ENCODE peak calls at places on chromosomes 4 and X, in ten cellular contexts. One of them, this sample, is unnamed. For H3K9me3, H3K4me1 and H3K36me3, the result is how much of the 10 kb centered on the place peaks cover.

GRCh38 chrX:10104958-10105658 is 51.7 kb upstream of the CLCN4 start:
- DNase-seq in Panc1: no peak
- DNase-seq in HepG2: no peak
- DNase-seq in psoas muscle: no peak
- DNase-seq in sigmoid colon: peak
- DNase-seq in uterus: no peak
- DNase-seq in effector memory CD4-positive, alpha-beta T cell: no peak
- DNase-seq in ovary: no peak
- DNase-seq in esophagus squamous epithelium: no peak
- DNase-seq in mucosa of descending colon: no peak
- DNase-seq in this sample: no peak

GRCh38 chrX:68694429-68695205 is 47.2 kb downstream of the STARD8 start:
- DNase-seq in HepG2: no peak
- DNase-seq in ovary: no peak
- DNase-seq in mucosa of descending colon: no peak
- DNase-seq in esophagus squamous epithelium: no peak
- DNase-seq in sigmoid colon: no peak
- DNase-seq in effector memory CD4-positive, alpha-beta T cell: no peak
- DNase-seq in uterus: no peak
- DNase-seq in Panc1: no peak
- DNase-seq in psoas muscle: no peak
- DNase-seq in this sample: no peak

GRCh38 chr4:78956979-78957378 is 17.7 kb upstream of the PAQR3 start:
- DNase-seq in sigmoid colon: no peak
- DNase-seq in ovary: no peak
- DNase-seq in Panc1: no peak
- DNase-seq in uterus: no peak
- DNase-seq in psoas muscle: no peak
- DNase-seq in effector memory CD4-positive, alpha-beta T cell: no peak
- DNase-seq in mucosa of descending colon: no peak
- DNase-seq in HepG2: no peak
- DNase-seq in esophagus squamous epithelium: no peak
- DNase-seq in this sample: no peak

GRCh38 chrX:34146906-34147305 is 14.8 kb upstream of the FAM47A start:
- DNase-seq in mucosa of descending colon: no peak
- DNase-seq in ovary: no peak
- DNase-seq in Panc1: no peak
- DNase-seq in esophagus squamous epithelium: no peak
- DNase-seq in sigmoid colon: no peak
- DNase-seq in psoas muscle: no peak
- DNase-seq in effector memory CD4-positive, alpha-beta T cell: no peak
- DNase-seq in uterus: no peak
- DNase-seq in HepG2: no peak
- DNase-seq in this sample: no peak

GRCh38 chr4:150337709-150338108 is 244.2 kb upstream of the MAB21L2 start:
- DNase-seq in HepG2: no peak
- DNase-seq in mucosa of descending colon: no peak
- DNase-seq in Panc1: no peak
- DNase-seq in effector memory CD4-positive, alpha-beta T cell: no peak
- DNase-seq in ovary: no peak
- DNase-seq in esophagus squamous epithelium: no peak
- DNase-seq in sigmoid colon: no peak
- DNase-seq in psoas muscle: no peak
- DNase-seq in uterus: no peak
- DNase-seq in this sample: no peak

GRCh38 chrX:65928522-65928921 is 111.4 kb downstream of the VSIG4 start:
- DNase-seq in psoas muscle: no peak
- DNase-seq in esophagus squamous epithelium: no peak
- DNase-seq in uterus: no peak
- DNase-seq in Panc1: no peak
- DNase-seq in HepG2: no peak
- DNase-seq in mucosa of descending colon: no peak
- DNase-seq in ovary: no peak
- DNase-seq in effector memory CD4-positive, alpha-beta T cell: no peak
- DNase-seq in sigmoid colon: no peak
- DNase-seq in this sample: no peak

GRCh38 chrX:16708016-16708415 is 4.5 kb downstream of the CTPS2 start:
- DNase-seq in esophagus squamous epithelium: no peak
- DNase-seq in effector memory CD4-positive, alpha-beta T cell: no peak
- DNase-seq in uterus: no peak
- DNase-seq in Panc1: no peak
- DNase-seq in HepG2: no peak
- DNase-seq in mucosa of descending colon: no peak
- DNase-seq in sigmoid colon: no peak
- DNase-seq in psoas muscle: no peak
- DNase-seq in ovary: no peak
- DNase-seq in this sample: no peak

GRCh38 chr4:9970399-9971011 is 50.8 kb downstream of the SLC2A9 start:
- DNase-seq in psoas muscle: no peak
- DNase-seq in effector memory CD4-positive, alpha-beta T cell: no peak
- DNase-seq in ovary: no peak
- DNase-seq in uterus: no peak
- DNase-seq in esophagus squamous epithelium: no peak
- DNase-seq in HepG2: no peak
- DNase-seq in sigmoid colon: no peak
- DNase-seq in Panc1: no peak
- DNase-seq in mucosa of descending colon: no peak
- DNase-seq in this sample: no peak

GRCh38 chr4:101458914-101459313 is 111.6 kb upstream of the PPP3CA start:
- DNase-seq in Panc1: no peak
- DNase-seq in ovary: no peak
- DNase-seq in uterus: no peak
- DNase-seq in effector memory CD4-positive, alpha-beta T cell: no peak
- DNase-seq in sigmoid colon: no peak
- DNase-seq in psoas muscle: no peak
- DNase-seq in mucosa of descending colon: no peak
- DNase-seq in esophagus squamous epithelium: no peak
- DNase-seq in HepG2: no peak
- DNase-seq in this sample: no peak

GRCh38 chr4:26619784-26620183 is 35.9 kb downstream of the TBC1D19 start:
- DNase-seq in Panc1: no peak
- DNase-seq in ovary: no peak
- DNase-seq in effector memory CD4-positive, alpha-beta T cell: no peak
- DNase-seq in sigmoid colon: no peak
- DNase-seq in psoas muscle: no peak
- DNase-seq in uterus: no peak
- DNase-seq in esophagus squamous epithelium: no peak
- DNase-seq in mucosa of descending colon: no peak
- DNase-seq in HepG2: no peak
- DNase-seq in this sample: no peak

GRCh38 chr4:185257086-185257485 is 47.7 kb downstream of the SNX25 start:
- DNase-seq in Panc1: no peak
- DNase-seq in uterus: no peak
- DNase-seq in HepG2: no peak
- DNase-seq in effector memory CD4-positive, alpha-beta T cell: no peak
- DNase-seq in sigmoid colon: no peak
- DNase-seq in esophagus squamous epithelium: no peak
- DNase-seq in mucosa of descending colon: no peak
- DNase-seq in ovary: no peak
- DNase-seq in psoas muscle: no peak
- DNase-seq in this sample: no peak

GRCh38 chr4:5746829-5747745 is 36.1 kb downstream of the EVC start:
- DNase-seq in effector memory CD4-positive, alpha-beta T cell: no peak
- DNase-seq in ovary: no peak
- DNase-seq in uterus: no peak
- DNase-seq in esophagus squamous epithelium: no peak
- DNase-seq in sigmoid colon: no peak
- DNase-seq in mucosa of descending colon: no peak
- DNase-seq in HepG2: no peak
- DNase-seq in psoas muscle: no peak
- DNase-seq in Panc1: no peak
- DNase-seq in this sample: no peak

GRCh38 chr4:148443550-148444295 is 1.5 kb upstream of the NR3C2 start:
- DNase-seq in uterus: peak
- DNase-seq in esophagus squamous epithelium: no peak
- DNase-seq in effector memory CD4-positive, alpha-beta T cell: peak
- DNase-seq in psoas muscle: peak
- DNase-seq in ovary: peak
- DNase-seq in Panc1: no peak
- DNase-seq in mucosa of descending colon: peak
- DNase-seq in HepG2: no peak
- DNase-seq in sigmoid colon: peak
- DNase-seq in this sample: peak

GRCh38 chrX:50448565-50448964 is 22.1 kb downstream of the DGKK start:
- DNase-seq in uterus: no peak
- DNase-seq in mucosa of descending colon: peak
- DNase-seq in esophagus squamous epithelium: no peak
- DNase-seq in Panc1: no peak
- DNase-seq in effector memory CD4-positive, alpha-beta T cell: no peak
- DNase-seq in psoas muscle: no peak
- DNase-seq in HepG2: peak
- DNase-seq in ovary: no peak
- DNase-seq in sigmoid colon: no peak
- DNase-seq in this sample: no peak

GRCh38 chr4:52407545-52407944 is 251.6 kb downstream of the USP46 start:
- DNase-seq in psoas muscle: no peak
- DNase-seq in Panc1: no peak
- DNase-seq in effector memory CD4-positive, alpha-beta T cell: no peak
- DNase-seq in uterus: no peak
- DNase-seq in ovary: no peak
- DNase-seq in sigmoid colon: no peak
- DNase-seq in mucosa of descending colon: no peak
- DNase-seq in HepG2: peak
- DNase-seq in esophagus squamous epithelium: no peak
- DNase-seq in this sample: no peak

GRCh38 chrX:152830312-152831305 is at the start of the genes CETN2 and NSDHL:
- DNase-seq in ovary: peak
- DNase-seq in sigmoid colon: peak
- DNase-seq in Panc1: peak
- DNase-seq in effector memory CD4-positive, alpha-beta T cell: peak
- DNase-seq in psoas muscle: peak
- DNase-seq in uterus: peak
- DNase-seq in mucosa of descending colon: peak
- DNase-seq in HepG2: peak
- DNase-seq in esophagus squamous epithelium: peak
- DNase-seq in this sample: peak
- H3K9me3 ChIP-seq in ovary: under half
- H3K9me3 ChIP-seq in sigmoid colon: under half
- H3K9me3 ChIP-seq in Panc1: under half
- H3K9me3 ChIP-seq in effector memory CD4-positive, alpha-beta T cell: under half
- H3K9me3 ChIP-seq in psoas muscle: under half
- H3K9me3 ChIP-seq in uterus: under half
- H3K9me3 ChIP-seq in mucosa of descending colon: under half
- H3K9me3 ChIP-seq in HepG2: under half
- H3K9me3 ChIP-seq in esophagus squamous epithelium: under half
- H3K9me3 ChIP-seq in this sample: under half

GRCh38 chr4:38730830-38731646 is 51.8 kb downstream of the TLR10 start:
- DNase-seq in esophagus squamous epithelium: peak
- DNase-seq in uterus: peak
- DNase-seq in HepG2: peak
- DNase-seq in Panc1: peak
- DNase-seq in sigmoid colon: peak
- DNase-seq in psoas muscle: peak
- DNase-seq in ovary: peak
- DNase-seq in effector memory CD4-positive, alpha-beta T cell: peak
- DNase-seq in mucosa of descending colon: peak
- DNase-seq in this sample: peak

GRCh38 chr4:38735870-38736269 is 46.9 kb downstream of the TLR10 start:
- DNase-seq in effector memory CD4-positive, alpha-beta T cell: no peak
- DNase-seq in mucosa of descending colon: no peak
- DNase-seq in sigmoid colon: no peak
- DNase-seq in Panc1: no peak
- DNase-seq in uterus: no peak
- DNase-seq in ovary: no peak
- DNase-seq in esophagus squamous epithelium: no peak
- DNase-seq in psoas muscle: no peak
- DNase-seq in HepG2: no peak
- DNase-seq in this sample: no peak

GRCh38 chr4:38733663-38734062 is 49.1 kb downstream of the TLR10 start:
- DNase-seq in sigmoid colon: no peak
- DNase-seq in uterus: no peak
- DNase-seq in HepG2: no peak
- DNase-seq in Panc1: no peak
- DNase-seq in mucosa of descending colon: no peak
- DNase-seq in effector memory CD4-positive, alpha-beta T cell: no peak
- DNase-seq in ovary: no peak
- DNase-seq in esophagus squamous epithelium: no peak
- DNase-seq in psoas muscle: no peak
- DNase-seq in this sample: no peak

GRCh38 chr4:38730493-38730829 is 52.3 kb downstream of the TLR10 start:
- DNase-seq in Panc1: no peak
- DNase-seq in mucosa of descending colon: no peak
- DNase-seq in HepG2: no peak
- DNase-seq in sigmoid colon: no peak
- DNase-seq in effector memory CD4-positive, alpha-beta T cell: no peak
- DNase-seq in ovary: no peak
- DNase-seq in psoas muscle: no peak
- DNase-seq in uterus: no peak
- DNase-seq in esophagus squamous epithelium: no peak
- DNase-seq in this sample: no peak

GRCh38 chr4:38734886-38735285 is 47.9 kb downstream of the TLR10 start:
- DNase-seq in esophagus squamous epithelium: no peak
- DNase-seq in effector memory CD4-positive, alpha-beta T cell: no peak
- DNase-seq in psoas muscle: no peak
- DNase-seq in uterus: no peak
- DNase-seq in Panc1: no peak
- DNase-seq in HepG2: no peak
- DNase-seq in ovary: no peak
- DNase-seq in sigmoid colon: no peak
- DNase-seq in mucosa of descending colon: no peak
- DNase-seq in this sample: no peak
- H3K4me1 ChIP-seq in esophagus squamous epithelium: under half
- H3K4me1 ChIP-seq in effector memory CD4-positive, alpha-beta T cell: under half
- H3K4me1 ChIP-seq in psoas muscle: under half
- H3K4me1 ChIP-seq in uterus: under half
- H3K4me1 ChIP-seq in Panc1: under half
- H3K4me1 ChIP-seq in HepG2: under half
- H3K4me1 ChIP-seq in ovary: under half
- H3K4me1 ChIP-seq in sigmoid colon: under half
- H3K4me1 ChIP-seq in mucosa of descending colon: under half
- H3K4me1 ChIP-seq in this sample: under half

GRCh38 chr4:1970926-1971325 is 37.8 kb downstream of the NELFA start:
- DNase-seq in esophagus squamous epithelium: no peak
- DNase-seq in ovary: no peak
- DNase-seq in psoas muscle: no peak
- DNase-seq in mucosa of descending colon: no peak
- DNase-seq in HepG2: no peak
- DNase-seq in uterus: no peak
- DNase-seq in sigmoid colon: no peak
- DNase-seq in effector memory CD4-positive, alpha-beta T cell: no peak
- DNase-seq in Panc1: no peak
- DNase-seq in this sample: no peak
- H3K36me3 ChIP-seq in esophagus squamous epithelium: half or more
- H3K36me3 ChIP-seq in ovary: under half
- H3K36me3 ChIP-seq in psoas muscle: under half
- H3K36me3 ChIP-seq in mucosa of descending colon: under half
- H3K36me3 ChIP-seq in HepG2: half or more
- H3K36me3 ChIP-seq in uterus: under half
- H3K36me3 ChIP-seq in sigmoid colon: under half
- H3K36me3 ChIP-seq in effector memory CD4-positive, alpha-beta T cell: under half
- H3K36me3 ChIP-seq in Panc1: under half
- H3K36me3 ChIP-seq in this sample: under half

DNA sequence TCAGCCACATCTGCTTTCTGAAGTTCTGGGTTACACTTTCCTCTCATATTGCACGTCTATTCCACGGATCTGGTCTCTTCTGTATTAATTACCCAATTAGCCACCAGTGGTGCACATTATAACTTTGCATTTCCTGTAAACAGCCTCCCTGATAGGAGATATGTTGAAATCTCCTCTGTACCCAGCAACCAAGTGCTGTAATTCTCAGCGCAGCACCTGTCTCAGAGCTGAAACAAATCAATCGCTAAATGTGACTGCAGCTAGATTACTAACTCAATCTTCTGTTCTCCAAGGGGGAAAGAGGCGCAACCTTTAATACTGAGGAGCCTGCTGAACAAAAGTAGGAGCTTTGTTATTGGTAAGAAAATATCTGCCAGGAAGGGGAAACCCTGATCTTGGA is 326.5 kb downstream of the SLITRK2 start:
- DNase-seq in Panc1: no peak
- DNase-seq in psoas muscle: no peak
- DNase-seq in ovary: no peak
- DNase-seq in sigmoid colon: no peak
- DNase-seq in mucosa of descending colon: no peak
- DNase-seq in HepG2: no peak
- DNase-seq in effector memory CD4-positive, alpha-beta T cell: no peak
- DNase-seq in esophagus squamous epithelium: no peak
- DNase-seq in uterus: no peak
- DNase-seq in this sample: no peak
- H3K9me3 ChIP-seq in Panc1: under half
- H3K9me3 ChIP-seq in psoas muscle: under half
- H3K9me3 ChIP-seq in ovary: under half
- H3K9me3 ChIP-seq in sigmoid colon: under half
- H3K9me3 ChIP-seq in mucosa of descending colon: under half
- H3K9me3 ChIP-seq in HepG2: under half
- H3K9me3 ChIP-seq in effector memory CD4-positive, alpha-beta T cell: under half
- H3K9me3 ChIP-seq in esophagus squamous epithelium: under half
- H3K9me3 ChIP-seq in uterus: under half
- H3K9me3 ChIP-seq in this sample: under half

This sample was measured in CD8-positive, alpha-beta memory T cell.